ENCODE peak calls at places on chromosomes 4 and X, in six cellular contexts. S is fibroblast of the aortic adventitia; V is CD4-positive, CD25-positive, alpha-beta regulatory T cell; Z is suprapubic skin; P is A673; B is dorsolateral prefrontal cortex. G is an unnamed sample.

GRCh38 chr4:140138428-140138827 is 15.6 kb downstream of the MAML3 start:
- DNase-seq in V (no peak), S (no peak), Z (no peak), P (no peak), B (no peak), G (no peak)

GRCh38 chr4:31023724-31024123 is 303.6 kb downstream of the PCDH7 start:
- DNase-seq in P (no peak), Z (no peak), B (no peak), V (no peak), S (no peak), G (no peak)

GRCh38 chrX:14616876-14617275 is 87.5 kb downstream of the GLRA2 start:
- DNase-seq in S (peak), B (no peak), Z (no peak), V (no peak), P (peak), G (no peak)

GRCh38 chrX:69080912-69081465 is 84.3 kb downstream of the PJA1 start:
- DNase-seq in Z (no peak), V (no peak), S (no peak), P (no peak), B (no peak), G (no peak)

GRCh38 chr4:76984788-76985211 is 35.2 kb downstream of the SEPTIN11 start:
- DNase-seq in B (no peak), Z (peak), P (peak), V (no peak), S (peak), G (no peak)

GRCh38 chrX:13220916-13221315 is 98.9 kb downstream of the ATXN3L start:
- DNase-seq in V (no peak), S (peak), B (no peak), Z (no peak), P (no peak), G (peak)

GRCh38 chr4:83109480-83110221 is 4.9 kb downstream of the PLAC8 start:
- DNase-seq in P (peak), B (no peak), S (no peak), Z (peak), V (peak), G (peak)

GRCh38 chrX:72026341-72027023 is 105.2 kb downstream of the RTL5 start:
- DNase-seq in V (no peak), B (no peak), S (no peak), Z (no peak), P (no peak), G (no peak)

GRCh38 chr4:136847881-136848621 is 684.2 kb downstream of the PCDH18 start:
- DNase-seq in S (no peak), P (no peak), B (no peak), V (no peak), Z (no peak), G (no peak)

GRCh38 chrX:118730500-118731247 is 3.3 kb downstream of the IL13RA1 start:
- DNase-seq in V (no peak), Z (no peak), S (peak), P (no peak), B (no peak), G (no peak)

GRCh38 chr4:180058731-180059215 is 2184.4 kb upstream of the TENM3 start:
- DNase-seq in P (peak), B (peak), Z (no peak), V (no peak), S (peak), G (peak)

GRCh38 chr4:3389879-3390840 is 51.6 kb upstream of the HGFAC start:
- DNase-seq in B (no peak), V (no peak), Z (peak), P (no peak), S (no peak), G (no peak)

GRCh38 chr4:145988628-145989027 is 50.0 kb upstream of the ZNF827 start:
- DNase-seq in V (no peak), B (no peak), Z (no peak), S (no peak), P (no peak), G (no peak)

GRCh38 chr4:112840061-112840460 is 203.1 kb downstream of the LARP7 start:
- DNase-seq in Z (no peak), S (peak), P (no peak), B (no peak), V (no peak), G (no peak)

GRCh38 chr4:81688085-81688484 is 216.4 kb upstream of the RASGEF1B start:
- DNase-seq in B (no peak), P (no peak), S (peak), Z (no peak), V (no peak), G (no peak)

GRCh38 chr4:61739899-61740298 is 539.8 kb downstream of the ADGRL3 start:
- DNase-seq in B (no peak), Z (no peak), S (no peak), P (no peak), V (no peak), G (no peak)

GRCh38 chrX:57282568-57282967 is 3.9 kb upstream of the FAAH2 start:
- DNase-seq in P (no peak), S (no peak), V (peak), Z (no peak), B (no peak), G (no peak)

GRCh38 chrX:134146493-134146892 is 90.5 kb upstream of the CCDC160 start:
- DNase-seq in Z (no peak), B (no peak), V (no peak), S (no peak), P (no peak), G (no peak)

GRCh38 chrX:24241822-24242648 is 71.8 kb downstream of the SUPT20HL2 start:
- DNase-seq in Z (no peak), P (peak), S (peak), V (peak), B (no peak), G (peak)

GRCh38 chr4:101199507-101200285 is 147.6 kb downstream of the PPP3CA start:
- DNase-seq in Z (no peak), P (no peak), S (peak), V (no peak), B (no peak), G (no peak)

GRCh38 chr4:177283167-177283566 is 26.5 kb upstream of the NEIL3 start:
- DNase-seq in P (no peak), Z (no peak), B (no peak), S (peak), V (no peak), G (no peak)

GRCh38 chr4:39745920-39746319 is 48.0 kb downstream of the UBE2K start:
- DNase-seq in V (no peak), Z (no peak), S (no peak), P (no peak), B (no peak), G (no peak)

GRCh38 chrX:45621356-45622041 is 420.8 kb upstream of the DIPK2B start:
- DNase-seq in Z (no peak), P (no peak), S (peak), V (no peak), B (no peak), G (no peak)

GRCh38 chr4:48205092-48205491 is 64.5 kb downstream of the TEC start:
- DNase-seq in B (no peak), P (peak), S (no peak), V (no peak), Z (no peak), G (no peak)

GRCh38 chr4:3572363-3572762 is 40.1 kb upstream of the LRPAP1 start:
- DNase-seq in P (no peak), S (no peak), V (no peak), Z (no peak), B (no peak), G (no peak)

GRCh38 chr4:15116509-15117079 is 114.3 kb downstream of the CPEB2 start:
- DNase-seq in V (no peak), P (no peak), S (no peak), Z (no peak), B (no peak), G (no peak)

GRCh38 chr4:83917572-83917971 is 381.7 kb downstream of the GPAT3 start:
- DNase-seq in V (no peak), P (no peak), S (peak), B (no peak), Z (no peak), G (no peak)

GRCh38 chr4:148097811-148098210 is 344.4 kb downstream of the NR3C2 start:
- DNase-seq in B (no peak), V (no peak), Z (no peak), S (no peak), P (no peak), G (no peak)

GRCh38 chr4:105092768-105093167 is 53.9 kb upstream of the TET2 start:
- DNase-seq in Z (no peak), B (no peak), V (no peak), S (no peak), P (peak), G (no peak)

GRCh38 chr4:46323891-46324290 is 66.0 kb downstream of the GABRA2 start:
- DNase-seq in P (no peak), B (peak), V (no peak), S (no peak), Z (no peak), G (no peak)

GRCh38 chrX:10062980-10063379 is 93.8 kb upstream of the CLCN4 start:
- DNase-seq in S (no peak), Z (no peak), P (no peak), V (no peak), B (no peak), G (no peak)
- H3K4me3 ChIP-seq in S (no peak), Z (no peak), P (no peak), V (no peak), B (no peak), G (no peak)

GRCh38 chrX:22136711-22137110 is 104.6 kb downstream of the PHEX start:
- DNase-seq in V (no peak), B (no peak), S (no peak), Z (no peak), P (no peak), G (no peak)
- H3K4me3 ChIP-seq in V (no peak), B (no peak), S (no peak), Z (no peak), P (no peak), G (no peak)

GRCh38 chrX:131746491-131746968 is 202.7 kb downstream of the OR13H1 start:
- DNase-seq in S (peak), Z (peak), B (peak), V (peak), P (peak), G (no peak)
- H3K4me3 ChIP-seq in S (peak), Z (no peak), B (peak), V (peak), P (peak), G (no peak)

DNA sequence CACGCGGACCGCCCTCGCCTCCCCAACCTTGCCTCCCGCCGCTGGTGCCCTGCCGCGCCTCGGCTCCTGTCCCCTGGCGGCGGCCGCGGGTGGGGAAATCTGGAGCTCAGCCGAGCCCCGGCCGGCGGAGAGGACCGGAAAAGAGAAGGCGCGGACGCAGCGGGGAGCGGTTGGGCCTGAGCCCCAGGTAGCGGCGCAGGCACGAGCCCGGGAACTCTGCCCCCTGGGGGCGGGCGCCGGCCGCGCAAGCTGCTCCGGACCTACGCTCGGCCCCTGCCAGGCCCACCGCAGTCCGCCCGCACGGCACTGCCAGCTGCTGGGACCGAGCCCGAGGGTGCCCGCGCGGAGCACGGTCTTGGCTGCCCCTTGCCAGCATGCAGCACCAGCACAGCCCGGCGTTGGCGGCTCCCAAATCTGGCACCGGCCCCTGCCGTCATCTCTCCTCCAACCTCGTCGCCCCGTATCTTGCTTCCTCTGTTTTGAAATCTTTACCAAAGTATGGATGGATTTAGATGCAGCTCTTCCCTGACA is at the start of gene PRSS12:
- DNase-seq in S (peak), B (no peak), P (peak), V (peak), Z (peak), G (peak)
- H3K4me3 ChIP-seq in S (peak), B (peak), P (peak), V (no peak), Z (peak), G (peak)

DNA sequence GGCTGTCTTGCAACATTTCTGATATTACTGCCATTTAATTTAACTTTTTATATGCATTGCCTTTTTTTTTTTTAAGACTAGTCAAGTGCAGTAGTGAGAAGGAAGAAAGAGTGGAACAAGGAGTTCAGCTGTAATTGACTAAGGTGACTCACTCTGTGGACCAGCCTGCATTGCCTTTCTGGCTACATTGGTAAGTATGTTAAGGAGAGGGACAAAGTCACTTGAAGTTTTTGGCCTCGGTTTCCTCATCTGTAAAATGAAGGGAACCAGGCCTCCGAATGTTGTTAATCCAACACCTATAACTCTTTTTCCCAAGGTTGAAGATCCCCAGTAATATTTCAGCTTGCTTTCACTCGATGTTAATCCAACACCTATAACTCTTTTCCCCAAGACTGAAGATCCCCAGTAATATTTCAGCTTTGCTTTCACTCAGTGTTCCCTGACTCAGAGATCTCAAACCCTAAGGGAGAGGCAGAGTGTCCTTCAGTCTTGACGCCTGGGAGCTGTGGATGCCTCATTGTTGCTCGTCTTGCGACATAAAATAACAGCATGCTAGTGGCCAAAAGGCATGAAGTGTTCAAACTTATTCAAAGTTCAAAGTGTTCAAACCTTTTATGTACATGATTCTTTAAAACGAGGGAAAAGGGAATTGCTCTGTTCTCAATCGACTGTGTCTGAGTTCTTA is 102.0 kb downstream of the SORBS2 start:
- DNase-seq in V (no peak), S (no peak), B (no peak), Z (no peak), P (no peak), G (no peak)
- H3K4me3 ChIP-seq in V (no peak), S (no peak), B (no peak), Z (no peak), P (no peak), G (no peak)

GRCh38 chrX:150503898-150504219 is 64.6 kb upstream of the MTM1 start:
- DNase-seq in S (no peak), P (no peak), B (no peak), Z (no peak), V (no peak), G (no peak)
- H3K4me3 ChIP-seq in S (no peak), P (no peak), B (no peak), Z (no peak), V (no peak), G (no peak)

DNA sequence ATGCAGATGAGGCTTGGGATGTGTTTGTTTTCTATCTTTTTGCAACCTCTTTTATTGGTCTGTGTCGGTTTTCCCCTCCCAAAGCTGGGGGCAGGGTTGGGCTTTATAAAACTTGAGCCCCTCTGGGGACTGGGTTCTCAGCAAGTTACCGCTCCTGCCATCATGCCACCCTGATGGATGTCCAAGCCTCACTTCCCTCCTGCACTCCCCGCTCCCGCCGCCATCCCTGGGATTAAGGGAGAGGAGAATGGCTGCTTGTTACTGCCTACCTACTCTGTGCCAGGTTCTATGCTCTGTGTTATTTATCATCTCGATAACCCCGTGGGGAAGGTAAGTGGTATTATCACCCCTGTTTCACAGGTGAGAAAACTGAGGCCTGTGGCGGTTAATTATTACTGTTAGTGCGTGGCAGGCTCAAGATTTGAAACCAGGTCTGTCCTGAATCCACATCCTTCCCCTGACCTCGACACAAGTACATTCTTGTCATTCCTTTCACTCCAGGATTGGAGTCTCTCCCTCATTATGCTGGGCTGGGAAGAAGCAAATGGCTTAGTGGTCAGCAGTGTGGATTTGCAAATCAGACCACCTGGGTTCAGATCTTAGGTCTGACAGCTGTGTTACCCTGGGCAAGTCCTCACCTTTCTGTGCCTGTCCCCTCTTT is 4.5 kb downstream of the UBA1 start:
- DNase-seq in B (no peak), V (no peak), Z (no peak), S (peak), P (no peak), G (no peak)
- H3K4me3 ChIP-seq in B (no peak), V (no peak), Z (no peak), S (peak), P (no peak), G (no peak)

G was measured in HAP-1.